ENCODE peak calls at places on chromosomes 5 and 9, in four cellular contexts. I is body of pancreas, G is left ventricle myocardium inferior, Z is H1. A is an unnamed sample. For H3K27me3, the result is how much of the 10 kb centered on the place peaks cover.

GRCh38 chr5:157258450-157258849 is 7.5 kb upstream of the CYFIP2 start:
- DNase-seq in Z (no peak), I (no peak), G (no peak), A (no peak)

GRCh38 chr9:98291775-98292174 is 36.3 kb upstream of the TBC1D2 start:
- DNase-seq in G (no peak), Z (no peak), I (no peak), A (no peak)

GRCh38 chr5:53170748-53171349 is 61.3 kb upstream of the MOCS2 start:
- DNase-seq in G (no peak), I (no peak), Z (no peak), A (no peak)

GRCh38 chr9:33381231-33381791 is 21.1 kb downstream of the AQP7 start:
- DNase-seq in I (no peak), Z (peak), G (no peak), A (no peak)

GRCh38 chr9:137721479-137721878 is 102.7 kb downstream of the EHMT1 start:
- DNase-seq in Z (no peak), G (no peak), I (no peak), A (no peak)

GRCh38 chr5:60703944-60704343 is 4.0 kb upstream of the DEPDC1B start:
- DNase-seq in Z (no peak), G (no peak), I (no peak), A (no peak)

GRCh38 chr9:95087659-95088242 is 229.8 kb downstream of the FANCC start:
- DNase-seq in G (no peak), Z (no peak), I (peak), A (peak)

GRCh38 chr9:123482295-123482970 is 126.4 kb downstream of the CRB2 start:
- DNase-seq in I (no peak), G (no peak), Z (no peak), A (no peak)

GRCh38 chr5:101364469-101364868 is 461.4 kb upstream of the ST8SIA4 start:
- DNase-seq in G (no peak), I (no peak), Z (no peak), A (peak)

GRCh38 chr9:98720402-98720801 is 11.7 kb upstream of the GABBR2 start:
- DNase-seq in Z (no peak), G (no peak), I (no peak), A (no peak)

GRCh38 chr5:139104577-139105271 is 93.4 kb downstream of the SIL1 start:
- DNase-seq in I (peak), G (peak), Z (no peak), A (peak)

GRCh38 chr5:95759634-95760033 is 28.5 kb downstream of the RHOBTB3 start:
- DNase-seq in Z (no peak), I (no peak), G (no peak), A (no peak)

GRCh38 chr9:86406366-86406765 is 52.2 kb upstream of the TUT7 start:
- DNase-seq in I (no peak), Z (no peak), G (no peak), A (peak)

GRCh38 chr9:38126730-38127129 is 57.7 kb upstream of the SHB start:
- DNase-seq in Z (no peak), I (no peak), G (no peak), A (no peak)

GRCh38 chr9:69254223-69254622 is 70.8 kb upstream of the ENTREP1 start:
- DNase-seq in G (no peak), Z (no peak), I (no peak), A (no peak)

GRCh38 chr5:88964831-88965230 is 81.8 kb upstream of the MEF2C start:
- DNase-seq in I (no peak), G (no peak), Z (no peak), A (no peak)

GRCh38 chr9:69420611-69421270 is 95.7 kb downstream of the ENTREP1 start:
- DNase-seq in G (no peak), Z (peak), I (no peak), A (no peak)

GRCh38 chr9:34171753-34172535 is 6.9 kb upstream of the UBAP1 start:
- DNase-seq in Z (no peak), G (no peak), I (no peak), A (no peak)

GRCh38 chr5:1380011-1380817 is 35.3 kb upstream of the CLPTM1L start:
- DNase-seq in I (peak), Z (peak), G (peak), A (peak)

GRCh38 chr5:59193616-59194319 is 610.9 kb downstream of the RAB3C start:
- DNase-seq in G (no peak), Z (no peak), I (no peak), A (no peak)

GRCh38 chr5:122050959-122051358 is 27.1 kb downstream of the LOX start:
- DNase-seq in Z (no peak), I (no peak), G (no peak), A (no peak)

GRCh38 chr5:625516-625915 is 13.4 kb downstream of the CEP72 start:
- DNase-seq in I (no peak), Z (no peak), G (no peak), A (no peak)

GRCh38 chr5:176153741-176154140 is 84.5 kb upstream of the SIMC1 start:
- DNase-seq in Z (no peak), I (no peak), G (no peak), A (no peak)

GRCh38 chr5:65102826-65103673 is 334.3 kb downstream of the CWC27 start:
- DNase-seq in I (peak), G (peak), Z (peak), A (peak)

GRCh38 chr9:91166796-91167366 is 194.8 kb downstream of the AUH start:
- DNase-seq in I (no peak), G (no peak), Z (no peak), A (no peak)

GRCh38 chr5:17436766-17437221 is 61.2 kb upstream of the TAF11L2 start:
- DNase-seq in G (no peak), Z (no peak), I (no peak), A (no peak)

DNA sequence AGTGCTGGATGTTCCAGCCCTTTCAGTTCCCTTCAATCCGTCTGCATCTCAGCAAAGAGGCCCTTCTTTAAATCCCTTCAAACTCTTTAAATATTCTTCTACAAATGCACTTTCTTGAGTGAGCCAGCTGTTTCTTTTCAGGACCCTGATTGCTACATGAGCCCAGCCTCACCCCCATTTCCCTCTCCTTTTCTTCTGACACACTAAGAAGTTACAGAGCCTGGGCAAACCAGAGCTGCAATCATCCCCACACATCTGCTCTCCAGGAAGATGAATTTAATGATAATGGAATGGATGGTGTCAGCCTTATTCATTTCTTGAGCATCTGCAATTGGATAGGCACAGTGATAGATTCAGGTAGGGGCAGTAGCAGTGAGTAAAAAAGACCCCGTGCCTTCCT is 2.0 kb downstream of the TNFSF15 start:
- DNase-seq in Z (no peak), I (no peak), G (no peak), A (no peak)
- H3K27ac ChIP-seq in Z (no peak), I (no peak), G (no peak), A (no peak)

DNA sequence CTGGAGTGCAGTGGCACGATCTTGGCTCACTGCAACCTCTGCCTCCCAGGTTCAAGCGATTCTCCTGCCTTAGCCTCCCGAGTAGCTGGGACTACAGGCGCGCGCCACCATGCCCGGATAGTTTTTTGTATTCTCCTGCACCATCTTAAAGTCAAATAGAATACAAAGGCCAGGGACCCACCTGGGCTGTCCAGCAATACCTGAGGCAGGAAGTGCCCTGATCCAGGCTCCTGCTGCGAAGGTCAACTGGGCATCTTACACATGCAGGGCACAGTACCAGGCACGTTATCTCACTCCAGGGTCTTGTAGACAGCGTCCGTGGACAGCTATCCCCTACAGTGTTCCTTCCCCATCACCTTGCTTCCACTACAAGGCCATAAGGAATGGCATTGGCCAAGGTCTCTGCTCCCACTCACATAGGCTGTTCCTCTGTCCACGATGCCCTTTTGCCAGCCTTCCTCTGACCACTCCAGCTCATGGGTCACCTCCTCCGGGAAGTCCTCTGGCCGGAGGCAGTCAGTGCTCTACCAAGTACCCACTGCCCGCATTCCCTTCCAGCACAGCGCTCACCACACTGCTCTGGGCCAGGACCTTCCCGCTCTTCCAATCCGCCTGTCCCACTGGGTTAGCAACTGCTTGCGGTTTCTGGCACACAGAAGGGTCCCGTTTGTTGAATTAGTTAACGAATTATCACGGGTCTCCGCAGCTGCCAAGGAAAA is 978 bp downstream of the P4HA2 start:
- DNase-seq in G (no peak), Z (peak), I (peak), A (peak)
- H3K27me3 ChIP-seq in G (under half), Z (under half), I (under half), A (under half)

DNA sequence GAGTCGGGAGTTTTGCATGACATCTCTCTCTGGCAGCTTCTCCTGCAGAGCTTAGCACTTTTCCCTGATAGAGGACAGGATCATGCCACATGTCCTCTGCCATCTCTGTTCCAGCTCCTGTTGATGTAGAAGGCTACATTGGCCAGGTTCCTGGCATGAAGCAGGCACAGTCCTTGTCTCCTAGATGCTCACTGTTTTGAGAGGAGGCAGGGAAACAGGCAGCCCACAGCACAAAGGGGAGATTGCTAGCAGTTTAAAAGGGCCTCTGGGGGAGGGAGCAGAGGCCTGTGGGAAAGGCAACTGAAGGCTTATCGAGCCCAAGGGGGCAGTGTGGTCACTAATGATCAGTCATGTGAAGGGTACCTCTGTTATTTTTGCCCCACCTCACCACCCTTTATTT is 10.7 kb downstream of the ARHGAP26 start:
- DNase-seq in Z (no peak), G (peak), I (no peak), A (peak)
- TF ChIP-seq CTCF in Z (no peak), G (no peak), I (no peak), A (no peak)

DNA sequence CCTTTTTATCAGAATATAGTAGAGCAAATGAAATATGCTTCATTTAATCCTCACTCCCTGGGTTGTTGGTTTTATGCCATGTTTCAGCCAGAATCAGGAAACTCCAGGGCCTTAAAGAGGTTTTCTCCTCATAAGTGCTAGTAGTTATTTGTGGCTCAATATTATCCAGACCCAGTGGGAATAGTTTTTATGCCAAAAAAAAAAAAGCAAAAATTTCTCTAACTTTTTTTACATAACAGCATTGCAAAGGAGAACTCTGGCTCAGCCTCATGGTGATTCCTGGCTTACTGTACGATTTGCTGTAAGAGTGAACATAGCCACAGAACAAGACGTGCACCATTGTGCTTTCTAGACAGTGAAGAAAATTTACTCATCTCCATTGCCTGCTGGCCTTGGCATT is 232.5 kb downstream of the PJA2 start:
- DNase-seq in Z (no peak), G (no peak), I (no peak), A (no peak)
- H3K27ac ChIP-seq in Z (no peak), G (no peak), I (no peak), A (no peak)

DNA sequence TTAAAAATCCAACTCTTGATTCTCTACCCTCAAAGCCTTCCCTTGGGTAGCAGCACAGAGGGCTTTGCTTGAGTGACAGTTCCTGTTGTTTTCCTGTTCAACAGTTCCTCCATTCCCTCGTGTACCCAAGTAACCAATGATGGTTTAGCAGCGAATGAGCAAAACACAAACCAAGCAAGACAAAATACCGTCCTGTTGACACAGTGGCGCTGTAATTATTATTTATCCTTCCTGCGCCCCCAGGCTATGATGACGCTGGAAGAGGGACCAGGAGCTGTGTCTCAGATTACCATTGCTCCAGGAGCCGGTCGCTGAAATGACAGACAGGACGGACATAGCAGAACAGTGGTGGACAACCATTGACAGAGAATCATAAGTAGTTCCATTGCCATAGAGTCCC is 154.8 kb downstream of the GADD45G start:
- DNase-seq in G (no peak), I (no peak), Z (no peak), A (no peak)
- H3K27me3 ChIP-seq in G (under half), I (under half), Z (under half), A (under half)

A was measured in thyroid gland.